ENCODE peak calls at places on chromosomes 2 and 18, in four cellular contexts. One of them, this sample, is unnamed.

GRCh38 chr2:71347517-71347916 is 15.9 kb downstream of the ZNF638 start:
- DNase-seq in GM23248: peak
- DNase-seq in CD8-positive, alpha-beta memory T cell: no peak
- DNase-seq in heart left ventricle: no peak
- DNase-seq in this sample: no peak

GRCh38 chr2:673615-674318 is 3.4 kb downstream of the TMEM18 start:
- DNase-seq in GM23248: peak
- DNase-seq in CD8-positive, alpha-beta memory T cell: no peak
- DNase-seq in heart left ventricle: no peak
- DNase-seq in this sample: no peak

GRCh38 chr2:47174731-47175361 is 19.7 kb upstream of the STPG4 start:
- DNase-seq in GM23248: peak
- DNase-seq in CD8-positive, alpha-beta memory T cell: peak
- DNase-seq in heart left ventricle: peak
- DNase-seq in this sample: no peak

GRCh38 chr2:145000376-145000775 is 480.5 kb upstream of the ZEB2 start:
- DNase-seq in GM23248: no peak
- DNase-seq in CD8-positive, alpha-beta memory T cell: no peak
- DNase-seq in heart left ventricle: no peak
- DNase-seq in this sample: no peak

GRCh38 chr2:43070039-43070438 is 156.4 kb downstream of the ZFP36L2 start:
- DNase-seq in GM23248: no peak
- DNase-seq in CD8-positive, alpha-beta memory T cell: no peak
- DNase-seq in heart left ventricle: peak
- DNase-seq in this sample: peak

GRCh38 chr2:190210471-190210870 is 109.2 kb downstream of the HIBCH start:
- DNase-seq in GM23248: peak
- DNase-seq in CD8-positive, alpha-beta memory T cell: no peak
- DNase-seq in heart left ventricle: no peak
- DNase-seq in this sample: no peak

GRCh38 chr2:216349366-216349765 is 22.9 kb downstream of the MARCHF4 start:
- DNase-seq in GM23248: no peak
- DNase-seq in CD8-positive, alpha-beta memory T cell: no peak
- DNase-seq in heart left ventricle: no peak
- DNase-seq in this sample: no peak

GRCh38 chr18:55688066-55688465 is 100.1 kb upstream of the TCF4 start:
- DNase-seq in GM23248: no peak
- DNase-seq in CD8-positive, alpha-beta memory T cell: no peak
- DNase-seq in heart left ventricle: no peak
- DNase-seq in this sample: no peak

GRCh38 chr2:9488583-9489547 is 14.5 kb downstream of the IAH1 start:
- DNase-seq in GM23248: peak
- DNase-seq in CD8-positive, alpha-beta memory T cell: no peak
- DNase-seq in heart left ventricle: no peak
- DNase-seq in this sample: no peak

GRCh38 chr2:36964496-36965058 is 1.8 kb downstream of the STRN start:
- DNase-seq in GM23248: peak
- DNase-seq in CD8-positive, alpha-beta memory T cell: no peak
- DNase-seq in heart left ventricle: no peak
- DNase-seq in this sample: no peak

GRCh38 chr18:49628993-49629795 is 67.3 kb downstream of the LIPG start:
- DNase-seq in GM23248: no peak
- DNase-seq in CD8-positive, alpha-beta memory T cell: no peak
- DNase-seq in heart left ventricle: no peak
- DNase-seq in this sample: no peak

GRCh38 chr2:119659601-119660342 is 19.2 kb upstream of the TMEM177 start:
- DNase-seq in GM23248: peak
- DNase-seq in CD8-positive, alpha-beta memory T cell: no peak
- DNase-seq in heart left ventricle: no peak
- DNase-seq in this sample: no peak

GRCh38 chr2:74385396-74385795 is 5.3 kb upstream of the DCTN1 start:
- DNase-seq in GM23248: peak
- DNase-seq in CD8-positive, alpha-beta memory T cell: no peak
- DNase-seq in heart left ventricle: no peak
- DNase-seq in this sample: no peak

GRCh38 chr18:78587626-78588600 is 391.7 kb upstream of the SALL3 start:
- DNase-seq in GM23248: no peak
- DNase-seq in CD8-positive, alpha-beta memory T cell: no peak
- DNase-seq in heart left ventricle: no peak
- DNase-seq in this sample: no peak

GRCh38 chr2:15646661-15647060 is 55.0 kb downstream of the DDX1 start:
- DNase-seq in GM23248: no peak
- DNase-seq in CD8-positive, alpha-beta memory T cell: no peak
- DNase-seq in heart left ventricle: no peak
- DNase-seq in this sample: no peak

GRCh38 chr2:43576983-43577892 is 18.6 kb downstream of the THADA start:
- DNase-seq in GM23248: peak
- DNase-seq in CD8-positive, alpha-beta memory T cell: peak
- DNase-seq in heart left ventricle: no peak
- DNase-seq in this sample: no peak

GRCh38 chr2:240462704-240463273 is 27.3 kb downstream of the GPC1 start:
- DNase-seq in GM23248: no peak
- DNase-seq in CD8-positive, alpha-beta memory T cell: peak
- DNase-seq in heart left ventricle: no peak
- DNase-seq in this sample: no peak

GRCh38 chr2:134774074-134774742 is 55.4 kb upstream of the TMEM163 start:
- DNase-seq in GM23248: no peak
- DNase-seq in CD8-positive, alpha-beta memory T cell: no peak
- DNase-seq in heart left ventricle: no peak
- DNase-seq in this sample: no peak

GRCh38 chr18:2948038-2948437 is 64.9 kb downstream of the LPIN2 start:
- DNase-seq in GM23248: peak
- DNase-seq in CD8-positive, alpha-beta memory T cell: no peak
- DNase-seq in heart left ventricle: no peak
- DNase-seq in this sample: no peak

GRCh38 chr2:25125949-25126348 is 42.4 kb downstream of the POMC start:
- DNase-seq in GM23248: no peak
- DNase-seq in CD8-positive, alpha-beta memory T cell: no peak
- DNase-seq in heart left ventricle: no peak
- DNase-seq in this sample: no peak

GRCh38 chr2:140916410-140916809 is 1214.4 kb downstream of the LRP1B start:
- DNase-seq in GM23248: no peak
- DNase-seq in CD8-positive, alpha-beta memory T cell: no peak
- DNase-seq in heart left ventricle: no peak
- DNase-seq in this sample: no peak

GRCh38 chr18:76491801-76492668 is 3.0 kb downstream of the ZNF516 start:
- DNase-seq in GM23248: peak
- DNase-seq in CD8-positive, alpha-beta memory T cell: no peak
- DNase-seq in heart left ventricle: no peak
- DNase-seq in this sample: peak

GRCh38 chr18:13572721-13573120 is 153.6 kb downstream of the FAM210A start:
- DNase-seq in GM23248: no peak
- DNase-seq in CD8-positive, alpha-beta memory T cell: no peak
- DNase-seq in heart left ventricle: no peak
- DNase-seq in this sample: no peak

GRCh38 chr2:47190188-47190818 is 35.2 kb upstream of the STPG4 start:
- DNase-seq in GM23248: peak
- DNase-seq in CD8-positive, alpha-beta memory T cell: no peak
- DNase-seq in heart left ventricle: no peak
- DNase-seq in this sample: no peak

GRCh38 chr2:240800241-240800640 is 19.8 kb downstream of the KIF1A start:
- DNase-seq in GM23248: no peak
- DNase-seq in CD8-positive, alpha-beta memory T cell: peak
- DNase-seq in heart left ventricle: peak
- DNase-seq in this sample: no peak

GRCh38 chr2:71358931-71359671 is 27.5 kb downstream of the ZNF638 start:
- DNase-seq in GM23248: peak
- DNase-seq in CD8-positive, alpha-beta memory T cell: no peak
- DNase-seq in heart left ventricle: no peak
- DNase-seq in this sample: no peak

GRCh38 chr2:32006992-32007391 is 3.8 kb downstream of the MEMO1 start:
- DNase-seq in GM23248: peak
- DNase-seq in CD8-positive, alpha-beta memory T cell: no peak
- DNase-seq in heart left ventricle: no peak
- DNase-seq in this sample: no peak

GRCh38 chr2:217958206-217958888 is 44.4 kb downstream of the TNS1 start:
- DNase-seq in GM23248: no peak
- DNase-seq in CD8-positive, alpha-beta memory T cell: peak
- DNase-seq in heart left ventricle: no peak
- DNase-seq in this sample: no peak

GRCh38 chr2:128622371-128622770 is 303.7 kb upstream of the HS6ST1 start:
- DNase-seq in GM23248: no peak
- DNase-seq in CD8-positive, alpha-beta memory T cell: no peak
- DNase-seq in heart left ventricle: peak
- DNase-seq in this sample: no peak

GRCh38 chr2:234763051-234763909 is 188.5 kb upstream of the SH3BP4 start:
- DNase-seq in GM23248: peak
- DNase-seq in CD8-positive, alpha-beta memory T cell: no peak
- DNase-seq in heart left ventricle: peak
- DNase-seq in this sample: no peak

GRCh38 chr2:54771166-54771565 is 47.7 kb downstream of the EML6 start:
- DNase-seq in GM23248: peak
- DNase-seq in CD8-positive, alpha-beta memory T cell: no peak
- DNase-seq in heart left ventricle: no peak
- DNase-seq in this sample: no peak

GRCh38 chr2:208279236-208279635 is 13.2 kb downstream of the PIKFYVE start:
- DNase-seq in GM23248: no peak
- DNase-seq in CD8-positive, alpha-beta memory T cell: no peak
- DNase-seq in heart left ventricle: no peak
- DNase-seq in this sample: no peak

GRCh38 chr2:143553261-143553660 is 424.0 kb downstream of the ARHGAP15 start:
- DNase-seq in GM23248: no peak
- DNase-seq in CD8-positive, alpha-beta memory T cell: no peak
- DNase-seq in heart left ventricle: no peak
- DNase-seq in this sample: no peak

GRCh38 chr2:117832332-117832731 is 17.8 kb downstream of the DDX18 start:
- DNase-seq in GM23248: no peak
- DNase-seq in CD8-positive, alpha-beta memory T cell: no peak
- DNase-seq in heart left ventricle: no peak
- DNase-seq in this sample: no peak

GRCh38 chr2:182941939-182942338 is 75.5 kb upstream of the FRZB start:
- DNase-seq in GM23248: no peak
- DNase-seq in CD8-positive, alpha-beta memory T cell: no peak
- DNase-seq in heart left ventricle: no peak
- DNase-seq in this sample: no peak

GRCh38 chr2:10302479-10303173 is at the start of gene HPCAL1:
- DNase-seq in GM23248: peak
- DNase-seq in CD8-positive, alpha-beta memory T cell: peak
- DNase-seq in heart left ventricle: peak
- DNase-seq in this sample: peak

GRCh38 chr2:162963156-162963555 is 124.6 kb upstream of the KCNH7 start:
- DNase-seq in GM23248: no peak
- DNase-seq in CD8-positive, alpha-beta memory T cell: no peak
- DNase-seq in heart left ventricle: no peak
- DNase-seq in this sample: no peak

GRCh38 chr2:187916799-187917198 is 362.6 kb upstream of the TFPI start:
- DNase-seq in GM23248: no peak
- DNase-seq in CD8-positive, alpha-beta memory T cell: no peak
- DNase-seq in heart left ventricle: no peak
- DNase-seq in this sample: no peak

DNA sequence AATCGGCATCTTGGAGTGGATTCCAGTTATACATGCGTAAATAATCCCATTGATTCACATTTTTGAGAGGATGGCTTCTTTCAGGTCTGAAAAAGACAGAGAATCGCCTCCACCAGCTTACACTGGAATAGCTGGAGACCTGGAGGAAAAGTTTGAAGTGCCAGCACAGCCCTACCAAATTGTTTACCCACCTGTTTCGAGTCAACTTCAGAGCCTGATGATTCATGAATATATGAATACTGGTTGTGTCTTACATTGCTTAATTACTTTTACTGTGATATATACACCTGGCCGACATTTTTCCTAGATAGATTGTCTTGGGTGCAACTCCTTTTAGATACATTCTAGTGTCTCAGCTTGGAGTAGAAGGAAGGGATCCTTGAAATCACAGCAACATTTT is 335 bp upstream of the NCKAP5 start:
- DNase-seq in GM23248: no peak
- DNase-seq in CD8-positive, alpha-beta memory T cell: no peak
- DNase-seq in heart left ventricle: no peak
- DNase-seq in this sample: no peak
- H3K4me3 ChIP-seq in GM23248: peak
- H3K4me3 ChIP-seq in CD8-positive, alpha-beta memory T cell: no peak
- H3K4me3 ChIP-seq in heart left ventricle: peak
- H3K4me3 ChIP-seq in this sample: peak

GRCh38 chr18:22172594-22173049 is 3.2 kb downstream of the GATA6 start:
- DNase-seq in GM23248: peak
- DNase-seq in CD8-positive, alpha-beta memory T cell: no peak
- DNase-seq in heart left ventricle: no peak
- DNase-seq in this sample: no peak
- H3K4me3 ChIP-seq in GM23248: peak
- H3K4me3 ChIP-seq in CD8-positive, alpha-beta memory T cell: no peak
- H3K4me3 ChIP-seq in heart left ventricle: peak
- H3K4me3 ChIP-seq in this sample: peak

GRCh38 chr2:230735884-230736283 is 23.2 kb downstream of the CAB39 start:
- DNase-seq in GM23248: no peak
- DNase-seq in CD8-positive, alpha-beta memory T cell: no peak
- DNase-seq in heart left ventricle: no peak
- DNase-seq in this sample: no peak
- H3K4me3 ChIP-seq in GM23248: no peak
- H3K4me3 ChIP-seq in CD8-positive, alpha-beta memory T cell: no peak
- H3K4me3 ChIP-seq in heart left ventricle: no peak
- H3K4me3 ChIP-seq in this sample: no peak

DNA sequence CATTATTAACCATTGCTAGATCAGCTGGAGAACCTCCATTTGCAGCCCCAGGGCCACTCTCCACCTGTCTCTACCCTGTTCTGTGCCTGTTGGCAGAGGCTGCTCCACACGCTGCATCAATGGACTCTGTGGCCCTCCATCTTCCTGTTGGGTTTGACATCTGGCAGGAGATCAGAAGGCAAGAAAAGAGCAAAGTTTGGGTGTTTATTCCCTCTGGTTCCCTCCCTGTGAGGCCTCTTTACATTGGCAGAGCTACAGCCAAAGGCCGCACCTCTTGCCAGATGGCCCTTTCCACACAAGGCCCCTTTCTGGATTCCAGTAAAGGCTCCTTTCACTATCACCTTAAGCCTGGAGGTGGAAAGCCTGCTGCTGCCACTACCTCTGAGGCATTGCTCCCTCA is 110.9 kb upstream of the RND3 start:
- DNase-seq in GM23248: no peak
- DNase-seq in CD8-positive, alpha-beta memory T cell: no peak
- DNase-seq in heart left ventricle: no peak
- DNase-seq in this sample: no peak
- H3K4me3 ChIP-seq in GM23248: no peak
- H3K4me3 ChIP-seq in CD8-positive, alpha-beta memory T cell: no peak
- H3K4me3 ChIP-seq in heart left ventricle: no peak
- H3K4me3 ChIP-seq in this sample: no peak

GRCh38 chr2:68796306-68796905 is 61.8 kb downstream of the ARHGAP25 start:
- DNase-seq in GM23248: no peak
- DNase-seq in CD8-positive, alpha-beta memory T cell: no peak
- DNase-seq in heart left ventricle: no peak
- DNase-seq in this sample: no peak

GRCh38 chr2:68800517-68800916 is 65.9 kb downstream of the ARHGAP25 start:
- DNase-seq in GM23248: no peak
- DNase-seq in CD8-positive, alpha-beta memory T cell: no peak
- DNase-seq in heart left ventricle: no peak
- DNase-seq in this sample: no peak

GRCh38 chr2:68798574-68798973 is 64.0 kb downstream of the ARHGAP25 start:
- DNase-seq in GM23248: no peak
- DNase-seq in CD8-positive, alpha-beta memory T cell: no peak
- DNase-seq in heart left ventricle: no peak
- DNase-seq in this sample: no peak

GRCh38 chr2:68799138-68799537 is 64.5 kb downstream of the ARHGAP25 start:
- DNase-seq in GM23248: no peak
- DNase-seq in CD8-positive, alpha-beta memory T cell: no peak
- DNase-seq in heart left ventricle: no peak
- DNase-seq in this sample: no peak

GRCh38 chr2:68799615-68800400 is 65.2 kb downstream of the ARHGAP25 start:
- DNase-seq in GM23248: no peak
- DNase-seq in CD8-positive, alpha-beta memory T cell: no peak
- DNase-seq in heart left ventricle: no peak
- DNase-seq in this sample: no peak
- H3K4me3 ChIP-seq in GM23248: no peak
- H3K4me3 ChIP-seq in CD8-positive, alpha-beta memory T cell: no peak
- H3K4me3 ChIP-seq in heart left ventricle: no peak
- H3K4me3 ChIP-seq in this sample: no peak